ENCODE peak calls at places on chromosomes 6 and 20, in four cellular contexts. One of them, this sample, is unnamed.

GRCh38 chr6:112694986-112695385 is 347.9 kb downstream of the RFPL4B start:
- DNase-seq in fibroblast of the conjunctiva: no peak
- DNase-seq in left ventricle myocardium inferior: no peak
- DNase-seq in foreskin fibroblast: no peak
- DNase-seq in this sample: no peak

GRCh38 chr6:15382712-15383111 is 136.8 kb downstream of the JARID2 start:
- DNase-seq in fibroblast of the conjunctiva: no peak
- DNase-seq in left ventricle myocardium inferior: no peak
- DNase-seq in foreskin fibroblast: no peak
- DNase-seq in this sample: no peak

GRCh38 chr20:39253051-39253682 is 291.0 kb downstream of the DHX35 start:
- DNase-seq in fibroblast of the conjunctiva: no peak
- DNase-seq in foreskin fibroblast: no peak
- DNase-seq in left ventricle myocardium inferior: no peak
- DNase-seq in this sample: no peak

GRCh38 chr20:43543138-43543537 is 15.7 kb upstream of the SGK2 start:
- DNase-seq in foreskin fibroblast: no peak
- DNase-seq in left ventricle myocardium inferior: no peak
- DNase-seq in fibroblast of the conjunctiva: no peak
- DNase-seq in this sample: no peak

GRCh38 chr6:31356946-31357466 is at the start of gene HLA-B:
- DNase-seq in foreskin fibroblast: peak
- DNase-seq in fibroblast of the conjunctiva: peak
- DNase-seq in left ventricle myocardium inferior: peak
- DNase-seq in this sample: peak

GRCh38 chr6:48194596-48195295 is 83.7 kb upstream of the PTCHD4 start:
- DNase-seq in foreskin fibroblast: no peak
- DNase-seq in left ventricle myocardium inferior: no peak
- DNase-seq in fibroblast of the conjunctiva: no peak
- DNase-seq in this sample: no peak

GRCh38 chr6:142372348-142372747 is 70.5 kb downstream of the ADGRG6 start:
- DNase-seq in fibroblast of the conjunctiva: no peak
- DNase-seq in foreskin fibroblast: no peak
- DNase-seq in left ventricle myocardium inferior: no peak
- DNase-seq in this sample: no peak

GRCh38 chr20:63591786-63592355 is 17.8 kb upstream of the HELZ2 start:
- DNase-seq in fibroblast of the conjunctiva: no peak
- DNase-seq in foreskin fibroblast: no peak
- DNase-seq in left ventricle myocardium inferior: no peak
- DNase-seq in this sample: no peak

GRCh38 chr6:95686272-95686671 is 108.9 kb downstream of the MANEA start:
- DNase-seq in foreskin fibroblast: no peak
- DNase-seq in left ventricle myocardium inferior: no peak
- DNase-seq in fibroblast of the conjunctiva: no peak
- DNase-seq in this sample: no peak

GRCh38 chr20:63891061-63892002 is 3.6 kb upstream of the DNAJC5 start:
- DNase-seq in foreskin fibroblast: no peak
- DNase-seq in fibroblast of the conjunctiva: no peak
- DNase-seq in left ventricle myocardium inferior: no peak
- DNase-seq in this sample: no peak

GRCh38 chr6:42405025-42405424 is 46.7 kb downstream of the TRERF1 start:
- DNase-seq in fibroblast of the conjunctiva: peak
- DNase-seq in foreskin fibroblast: peak
- DNase-seq in left ventricle myocardium inferior: no peak
- DNase-seq in this sample: no peak

GRCh38 chr6:346389-347030 is 45.0 kb upstream of the IRF4 start:
- DNase-seq in foreskin fibroblast: peak
- DNase-seq in fibroblast of the conjunctiva: peak
- DNase-seq in left ventricle myocardium inferior: no peak
- DNase-seq in this sample: peak

GRCh38 chr6:37628611-37629320 is 68.9 kb downstream of the MDGA1 start:
- DNase-seq in left ventricle myocardium inferior: no peak
- DNase-seq in fibroblast of the conjunctiva: no peak
- DNase-seq in foreskin fibroblast: peak
- DNase-seq in this sample: no peak

GRCh38 chr6:158002951-158003853 is 21.5 kb downstream of the SYNJ2 start:
- DNase-seq in foreskin fibroblast: peak
- DNase-seq in left ventricle myocardium inferior: peak
- DNase-seq in fibroblast of the conjunctiva: peak
- DNase-seq in this sample: peak

GRCh38 chr20:43398676-43399324 is 58.9 kb upstream of the SRSF6 start:
- DNase-seq in foreskin fibroblast: no peak
- DNase-seq in left ventricle myocardium inferior: no peak
- DNase-seq in fibroblast of the conjunctiva: no peak
- DNase-seq in this sample: no peak

GRCh38 chr6:105609375-105609991 is 206.6 kb upstream of the PREP start:
- DNase-seq in foreskin fibroblast: no peak
- DNase-seq in fibroblast of the conjunctiva: no peak
- DNase-seq in left ventricle myocardium inferior: peak
- DNase-seq in this sample: no peak

GRCh38 chr6:147509900-147510299 is 1.4 kb downstream of the SAMD5 start:
- DNase-seq in fibroblast of the conjunctiva: no peak
- DNase-seq in left ventricle myocardium inferior: no peak
- DNase-seq in foreskin fibroblast: no peak
- DNase-seq in this sample: no peak

GRCh38 chr6:146770965-146771735 is 172.4 kb downstream of the ADGB start:
- DNase-seq in foreskin fibroblast: no peak
- DNase-seq in fibroblast of the conjunctiva: no peak
- DNase-seq in left ventricle myocardium inferior: peak
- DNase-seq in this sample: no peak

GRCh38 chr20:41072099-41072798 is 43.6 kb downstream of the TOP1 start:
- DNase-seq in fibroblast of the conjunctiva: peak
- DNase-seq in left ventricle myocardium inferior: no peak
- DNase-seq in foreskin fibroblast: peak
- DNase-seq in this sample: peak